ENCODE peak calls at places on chromosomes 2 and 18, in nine cellular contexts. O is central memory CD8-positive, alpha-beta T cell; L is spleen; E is astrocyte of the hippocampus; P is stimulated activated naive CD4-positive, alpha-beta T cell; S is H9; H is A549; J is PC-9; W is HTR-8/SVneo. B is an unnamed sample.

GRCh38 chr2:215171151-215171550 is 32.7 kb upstream of the ABCA12 start:
- DNase-seq in O (no peak), L (no peak), E (peak), P (no peak), S (no peak), H (no peak), J (no peak), W (peak), B (peak)

GRCh38 chr2:100976634-100977391 is 25.3 kb upstream of the RPL31 start:
- DNase-seq in O (no peak), L (no peak), E (peak), P (no peak), S (no peak), H (no peak), J (no peak), W (no peak), B (no peak)

GRCh38 chr18:3207565-3207964 is 12.2 kb downstream of the MYOM1 start:
- DNase-seq in O (no peak), L (no peak), E (peak), P (no peak), S (no peak), H (peak), J (peak), W (peak), B (peak)

GRCh38 chr2:46978696-46979095 is 63.1 kb upstream of the MCFD2 start:
- DNase-seq in O (no peak), L (no peak), E (no peak), P (no peak), S (no peak), H (no peak), J (no peak), W (no peak), B (no peak)

GRCh38 chr2:213848631-213849030 is 562.2 kb upstream of the VWC2L start:
- DNase-seq in O (no peak), L (no peak), E (peak), P (no peak), S (no peak), H (no peak), J (no peak), W (peak), B (no peak)

GRCh38 chr2:200471928-200472645 is 37.8 kb downstream of the KCTD18 start:
- DNase-seq in O (no peak), L (no peak), E (no peak), P (no peak), S (no peak), H (no peak), J (no peak), W (no peak), B (no peak)

GRCh38 chr2:232293191-232293590 is 85.4 kb upstream of the ALPP start:
- DNase-seq in O (no peak), L (no peak), E (no peak), P (no peak), S (no peak), H (no peak), J (no peak), W (no peak), B (no peak)

GRCh38 chr18:11178951-11179549 is 29.7 kb upstream of the PIEZO2 start:
- DNase-seq in O (no peak), L (no peak), E (peak), P (no peak), S (no peak), H (no peak), J (no peak), W (no peak), B (no peak)

GRCh38 chr2:14189929-14190328 is 442.6 kb upstream of the LRATD1 start:
- DNase-seq in O (no peak), L (no peak), E (peak), P (no peak), S (no peak), H (no peak), J (no peak), W (no peak), B (no peak)

GRCh38 chr2:232888839-232889529 is 18.9 kb downstream of the SNORC start:
- DNase-seq in O (no peak), L (peak), E (no peak), P (no peak), S (no peak), H (no peak), J (no peak), W (no peak), B (no peak)

GRCh38 chr2:142872900-142873724 is 4.4 kb upstream of the KYNU start:
- DNase-seq in O (no peak), L (no peak), E (peak), P (no peak), S (no peak), H (no peak), J (peak), W (no peak), B (no peak)

GRCh38 chr2:28944535-28944934 is 36.6 kb upstream of the TOGARAM2 start:
- DNase-seq in O (no peak), L (no peak), E (no peak), P (no peak), S (no peak), H (no peak), J (no peak), W (no peak), B (no peak)

GRCh38 chr2:209638346-209638745 is 133.3 kb upstream of the UNC80 start:
- DNase-seq in O (no peak), L (no peak), E (peak), P (no peak), S (no peak), H (peak), J (peak), W (peak), B (peak)

GRCh38 chr2:189014426-189015138 is 40.4 kb downstream of the COL3A1 start:
- DNase-seq in O (no peak), L (no peak), E (no peak), P (no peak), S (no peak), H (no peak), J (no peak), W (no peak), B (no peak)

GRCh38 chr2:101200714-101201113 is 49.5 kb upstream of the TBC1D8 start:
- DNase-seq in O (no peak), L (no peak), E (no peak), P (no peak), S (no peak), H (no peak), J (peak), W (no peak), B (peak)

GRCh38 chr2:231780123-231780908 is 766 bp downstream of the PDE6D start:
- DNase-seq in O (peak), L (peak), E (peak), P (no peak), S (peak), H (no peak), J (no peak), W (peak), B (no peak)

GRCh38 chr2:207505180-207505579 is 24.6 kb upstream of the CREB1 start:
- DNase-seq in O (no peak), L (no peak), E (peak), P (no peak), S (no peak), H (no peak), J (no peak), W (no peak), B (no peak)

GRCh38 chr2:71563872-71564271 is 110.5 kb downstream of the DYSF start:
- DNase-seq in O (no peak), L (no peak), E (no peak), P (no peak), S (no peak), H (no peak), J (no peak), W (no peak), B (peak)

GRCh38 chr18:67864677-67865340 is 348.3 kb upstream of the DSEL start:
- DNase-seq in O (no peak), L (no peak), E (peak), P (no peak), S (no peak), H (no peak), J (no peak), W (no peak), B (no peak)

GRCh38 chr2:1910021-1910420 is 165.7 kb upstream of the PXDN start:
- DNase-seq in O (no peak), L (no peak), E (no peak), P (no peak), S (no peak), H (no peak), J (no peak), W (no peak), B (no peak)

GRCh38 chr2:161965994-161966393 is 108.0 kb downstream of the DPP4 start:
- DNase-seq in O (no peak), L (no peak), E (no peak), P (no peak), S (no peak), H (no peak), J (no peak), W (peak), B (no peak)

GRCh38 chr2:64400103-64400728 is 53.7 kb upstream of the LGALSL start:
- DNase-seq in O (no peak), L (no peak), E (no peak), P (no peak), S (no peak), H (no peak), J (peak), W (no peak), B (peak)

GRCh38 chr2:54708584-54709340 is 14.7 kb upstream of the EML6 start:
- DNase-seq in O (no peak), L (peak), E (peak), P (peak), S (peak), H (no peak), J (no peak), W (no peak), B (no peak)

GRCh38 chr2:215728504-215729065 is 284.8 kb downstream of the MREG start:
- DNase-seq in O (no peak), L (no peak), E (peak), P (no peak), S (no peak), H (no peak), J (peak), W (no peak), B (no peak)